ENCODE peak calls at places on chromosome 4, in five cellular contexts. J, A, Y, N and U are unnamed samples.

GRCh38 chr4:190020790-190021717 is 6.0 kb downstream of the FRG2 start:
- DNase-seq in J (peak), A (no peak), Y (no peak), N (no peak), U (no peak)

GRCh38 chr4:41665808-41666207 is 82.7 kb downstream of the PHOX2B start:
- DNase-seq in J (no peak), A (no peak), Y (no peak), N (no peak), U (no peak)

GRCh38 chr4:118920247-118920646 is 31.6 kb downstream of the SYNPO2 start:
- DNase-seq in J (no peak), A (no peak), Y (no peak), N (no peak), U (no peak)

GRCh38 chr4:7128651-7129050 is 60.8 kb upstream of the GRPEL1 start:
- DNase-seq in J (no peak), A (no peak), Y (no peak), N (no peak), U (no peak)

GRCh38 chr4:182208651-182209050 is 34.6 kb upstream of the TENM3 start:
- DNase-seq in J (no peak), A (no peak), Y (no peak), N (no peak), U (no peak)

GRCh38 chr4:56158483-56158882 is 209.7 kb downstream of the CEP135 start:
- DNase-seq in J (no peak), A (no peak), Y (no peak), N (no peak), U (no peak)

GRCh38 chr4:78621395-78621794 is 69.8 kb downstream of the ANXA3 start:
- DNase-seq in J (no peak), A (no peak), Y (no peak), N (no peak), U (no peak)

GRCh38 chr4:168618577-168619265 is 121.9 kb downstream of the PALLD start:
- DNase-seq in J (peak), A (no peak), Y (no peak), N (no peak), U (no peak)

GRCh38 chr4:76764251-76764650 is 133.7 kb downstream of the SOWAHB start:
- DNase-seq in J (peak), A (no peak), Y (no peak), N (no peak), U (no peak)

GRCh38 chr4:186722856-186723206 is 825 bp downstream of the FAT1 start:
- DNase-seq in J (no peak), A (no peak), Y (no peak), N (no peak), U (no peak)

GRCh38 chr4:148786699-148787098 is 344.5 kb upstream of the NR3C2 start:
- DNase-seq in J (no peak), A (no peak), Y (no peak), N (no peak), U (no peak)

GRCh38 chr4:183541081-183542045 is 36.5 kb downstream of the ING2 start:
- DNase-seq in J (peak), A (no peak), Y (no peak), N (no peak), U (no peak)

GRCh38 chr4:78691333-78691732 is 84.8 kb upstream of the BMP2K start:
- DNase-seq in J (peak), A (no peak), Y (no peak), N (no peak), U (no peak)

GRCh38 chr4:121216438-121216837 is 52.3 kb upstream of the TNIP3 start:
- DNase-seq in J (no peak), A (no peak), Y (no peak), N (no peak), U (no peak)

GRCh38 chr4:180809439-180809838 is 1433.8 kb upstream of the TENM3 start:
- DNase-seq in J (no peak), A (no peak), Y (no peak), N (no peak), U (no peak)

GRCh38 chr4:126023946-126024345 is 709.2 kb downstream of the FAT4 start:
- DNase-seq in J (peak), A (no peak), Y (no peak), N (no peak), U (no peak)

GRCh38 chr4:142696334-142697122 is 149.6 kb downstream of the INPP4B start:
- DNase-seq in J (peak), A (no peak), Y (no peak), N (no peak), U (no peak)

GRCh38 chr4:38014421-38014852 is 54.2 kb downstream of the PTTG2 start:
- DNase-seq in J (no peak), A (no peak), Y (no peak), N (no peak), U (no peak)

GRCh38 chr4:186957952-186958555 is 234.4 kb upstream of the FAT1 start:
- DNase-seq in J (no peak), A (no peak), Y (no peak), N (no peak), U (no peak)

GRCh38 chr4:7872264-7872771 is 67.3 kb downstream of the AFAP1 start:
- DNase-seq in J (peak), A (no peak), Y (no peak), N (no peak), U (no peak)

GRCh38 chr4:121764702-121765367 is at the start of gene SMIM43:
- DNase-seq in J (peak), A (no peak), Y (no peak), N (no peak), U (no peak)

GRCh38 chr4:154014401-154015105 is 225.7 kb upstream of the SFRP2 start:
- DNase-seq in J (peak), A (no peak), Y (no peak), N (no peak), U (no peak)